ENCODE peak calls at places on chromosome 2, in seven cellular contexts. H, P, U, A, G, N and V are unnamed samples.

GRCh38 chr2:11808016-11808400 is 61.6 kb downstream of the LPIN1 start:
- DNase-seq in H (no peak), P (no peak), U (no peak), A (no peak), G (no peak), N (no peak), V (no peak)

GRCh38 chr2:7692657-7693161 is 775.5 kb downstream of the RNF144A start:
- DNase-seq in H (peak), P (no peak), U (no peak), A (peak), G (peak), N (no peak), V (peak)

GRCh38 chr2:54706622-54707021 is 16.8 kb upstream of the EML6 start:
- DNase-seq in H (no peak), P (no peak), U (no peak), A (no peak), G (no peak), N (no peak), V (no peak)

GRCh38 chr2:218448934-218449333 is 30.0 kb downstream of the VIL1 start:
- DNase-seq in H (peak), P (no peak), U (no peak), A (no peak), G (peak), N (no peak), V (peak)

GRCh38 chr2:30232027-30232800 is 880 bp downstream of the LBH start:
- DNase-seq in H (peak), P (no peak), U (no peak), A (peak), G (no peak), N (no peak), V (no peak)

GRCh38 chr2:175766880-175767279 is 235.2 kb downstream of the LNPK start:
- DNase-seq in H (no peak), P (no peak), U (no peak), A (peak), G (peak), N (no peak), V (no peak)

GRCh38 chr2:128091691-128092050 is 671 bp downstream of the UGGT1 start:
- DNase-seq in H (peak), P (no peak), U (no peak), A (peak), G (peak), N (no peak), V (no peak)

GRCh38 chr2:234368861-234369261 is 128.0 kb downstream of the ARL4C start:
- DNase-seq in H (peak), P (no peak), U (no peak), A (peak), G (peak), N (no peak), V (peak)

GRCh38 chr2:105432749-105433148 is 33.9 kb upstream of the FHL2 start:
- DNase-seq in H (no peak), P (no peak), U (no peak), A (no peak), G (peak), N (no peak), V (no peak)

GRCh38 chr2:119704670-119705120 is 25.7 kb downstream of the TMEM177 start:
- DNase-seq in H (no peak), P (no peak), U (no peak), A (peak), G (no peak), N (no peak), V (no peak)

GRCh38 chr2:224646242-224646846 is 61.2 kb upstream of the CUL3 start:
- DNase-seq in H (peak), P (no peak), U (no peak), A (peak), G (peak), N (no peak), V (no peak)

GRCh38 chr2:229873123-229873581 is 48.7 kb downstream of the TRIP12 start:
- DNase-seq in H (peak), P (no peak), U (no peak), A (no peak), G (no peak), N (no peak), V (no peak)

GRCh38 chr2:200026838-200027237 is 71.5 kb downstream of the MAIP1 start:
- DNase-seq in H (no peak), P (no peak), U (no peak), A (no peak), G (no peak), N (no peak), V (peak)

GRCh38 chr2:211035548-211036185 is 479.3 kb downstream of the CPS1 start:
- DNase-seq in H (peak), P (peak), U (no peak), A (peak), G (peak), N (no peak), V (no peak)

GRCh38 chr2:127305985-127306585 is 12.1 kb upstream of the ERCC3 start:
- DNase-seq in H (no peak), P (no peak), U (no peak), A (no peak), G (no peak), N (no peak), V (no peak)